ENCODE peak calls at places on chromosomes 11 and 22, in ten cellular contexts. O is kidney epithelial cell; L is posterior cingulate gyrus; V is EH; K is DMS 273 treated with DMSO at 0.1 percent for 48 hours; S is stromal cell of bone marrow; I is effector memory CD8-positive, alpha-beta T cell; X is left ventricle myocardium inferior; U is D341Med; N is COR-L47. G is an unnamed sample.

GRCh38 chr11:64649304-64649703 is 58.3 kb downstream of the SLC22A12 start:
- DNase-seq in O (no peak), L (no peak), V (peak; percentile 21), K (no peak), S (no peak), I (no peak), X (no peak), U (no peak), N (peak; percentile 23), G (no peak)

GRCh38 chr11:2800655-2801531 is 84.7 kb downstream of the CDKN1C start:
- DNase-seq in O (no peak), L (peak; percentile 13), V (no peak), K (no peak), S (no peak), I (no peak), X (peak; percentile 12), U (no peak), N (no peak), G (no peak)

GRCh38 chr11:103624708-103625623 is 411.5 kb upstream of the DDI1 start:
- DNase-seq in O (peak; percentile 91), L (no peak), V (peak; percentile 98), K (no peak), S (peak; percentile 77), I (no peak), X (no peak), U (no peak), N (no peak), G (peak; percentile 96)

GRCh38 chr11:117821431-117821830 is 3.1 kb downstream of the FXYD2 start:
- DNase-seq in O (no peak), L (no peak), V (no peak), K (no peak), S (no peak), I (no peak), X (no peak), U (no peak), N (no peak), G (no peak)

GRCh38 chr11:128525411-128526243 is 61.7 kb downstream of the ETS1 start:
- DNase-seq in O (no peak), L (peak; percentile 20), V (peak; percentile 65), K (no peak), S (no peak), I (no peak), X (no peak), U (no peak), N (no peak), G (peak; percentile 63)

GRCh38 chr11:86726118-86726748 is 53.8 kb upstream of the ME3 start:
- DNase-seq in O (peak; percentile 85), L (no peak), V (peak; percentile 54), K (no peak), S (no peak), I (no peak), X (no peak), U (no peak), N (no peak), G (peak; percentile 98)

GRCh38 chr11:34313099-34313517 is 44.7 kb downstream of the ABTB2 start:
- DNase-seq in O (no peak), L (no peak), V (peak; percentile 4), K (no peak), S (no peak), I (no peak), X (no peak), U (no peak), N (no peak), G (no peak)

GRCh38 chr11:117925198-117925925 is 3.8 kb downstream of the TMPRSS13 start:
- DNase-seq in O (no peak), L (no peak), V (no peak), K (no peak), S (no peak), I (no peak), X (no peak), U (no peak), N (no peak), G (no peak)

GRCh38 chr11:115241899-115242298 is 262.3 kb downstream of the CADM1 start:
- DNase-seq in O (no peak), L (no peak), V (no peak), K (no peak), S (no peak), I (no peak), X (no peak), U (no peak), N (peak; percentile 61), G (no peak)

GRCh38 chr22:38271927-38272372 is 860 bp downstream of the TMEM184B start:
- DNase-seq in O (no peak), L (no peak), V (peak; percentile 25), K (no peak), S (no peak), I (peak; percentile 14), X (no peak), U (no peak), N (peak; percentile 66), G (no peak)

GRCh38 chr11:72631806-72632731 is 42.2 kb downstream of the PDE2A start:
- DNase-seq in O (no peak), L (peak; percentile 67), V (no peak), K (no peak), S (no peak), I (no peak), X (peak; percentile 79), U (no peak), N (no peak), G (no peak)

GRCh38 chr11:2468363-2469240 is 23.8 kb downstream of the KCNQ1 start:
- DNase-seq in O (no peak), L (no peak), V (no peak), K (no peak), S (no peak), I (no peak), X (no peak), U (no peak), N (no peak), G (no peak)

GRCh38 chr11:1298695-1299492 is 10.5 kb downstream of the TOLLIP start:
- DNase-seq in O (peak; percentile 61), L (peak; percentile 49), V (peak; percentile 61), K (no peak), S (peak; percentile 50), I (no peak), X (peak; percentile 80), U (no peak), N (no peak), G (no peak)

GRCh38 chr11:99320769-99321290 is 300.1 kb downstream of the CNTN5 start:
- DNase-seq in O (no peak), L (no peak), V (no peak), K (no peak), S (no peak), I (no peak), X (no peak), U (no peak), N (no peak), G (no peak)

GRCh38 chr11:110720646-110721283 is 8.5 kb upstream of the ARHGAP20 start:
- DNase-seq in O (no peak), L (no peak), V (peak; percentile 4), K (no peak), S (no peak), I (no peak), X (no peak), U (no peak), N (no peak), G (no peak)

GRCh38 chr11:19766810-19767209 is 54.2 kb downstream of the NAV2 start:
- DNase-seq in O (no peak), L (no peak), V (peak; percentile 45), K (no peak), S (no peak), I (no peak), X (no peak), U (no peak), N (no peak), G (no peak)

GRCh38 chr11:2549876-2550605 is 105.2 kb downstream of the KCNQ1 start:
- DNase-seq in O (no peak), L (no peak), V (no peak), K (no peak), S (no peak), I (no peak), X (peak; percentile 50), U (no peak), N (no peak), G (no peak)

G was measured in RCC 7860.